ENCODE peak calls at places on chromosomes 11 and 22, in nine cellular contexts. One of them, this sample, is unnamed. For H3K9me3, the result is how much of the 10 kb centered on the place peaks cover.

GRCh38 chr11:119989422-119989821 is 148.5 kb downstream of the TRIM29 start:
- DNase-seq in cardiac muscle cell: no peak
- DNase-seq in aorta: no peak
- DNase-seq in fibroblast of lung: no peak
- DNase-seq in spleen: no peak
- DNase-seq in body of pancreas: no peak
- DNase-seq in mucosa of descending colon: no peak
- DNase-seq in BE2C: no peak
- DNase-seq in uterus: no peak
- DNase-seq in this sample: no peak

GRCh38 chr11:10401275-10401674 is 53.8 kb upstream of the AMPD3 start:
- DNase-seq in cardiac muscle cell: no peak
- DNase-seq in aorta: no peak
- DNase-seq in fibroblast of lung: no peak
- DNase-seq in spleen: no peak
- DNase-seq in body of pancreas: no peak
- DNase-seq in mucosa of descending colon: no peak
- DNase-seq in BE2C: no peak
- DNase-seq in uterus: no peak
- DNase-seq in this sample: no peak

GRCh38 chr22:29055192-29055830 is 6.3 kb downstream of the C22orf31 start:
- DNase-seq in cardiac muscle cell: no peak
- DNase-seq in aorta: no peak
- DNase-seq in fibroblast of lung: no peak
- DNase-seq in spleen: no peak
- DNase-seq in body of pancreas: no peak
- DNase-seq in mucosa of descending colon: no peak
- DNase-seq in BE2C: no peak
- DNase-seq in uterus: no peak
- DNase-seq in this sample: no peak

GRCh38 chr11:69245491-69246345 is 48.2 kb upstream of the MYEOV start:
- DNase-seq in cardiac muscle cell: no peak
- DNase-seq in aorta: no peak
- DNase-seq in fibroblast of lung: no peak
- DNase-seq in spleen: peak
- DNase-seq in body of pancreas: no peak
- DNase-seq in mucosa of descending colon: no peak
- DNase-seq in BE2C: no peak
- DNase-seq in uterus: no peak
- DNase-seq in this sample: no peak

GRCh38 chr11:48052183-48053040 is 72.1 kb downstream of the PTPRJ start:
- DNase-seq in cardiac muscle cell: peak
- DNase-seq in aorta: no peak
- DNase-seq in fibroblast of lung: peak
- DNase-seq in spleen: no peak
- DNase-seq in body of pancreas: peak
- DNase-seq in mucosa of descending colon: no peak
- DNase-seq in BE2C: no peak
- DNase-seq in uterus: no peak
- DNase-seq in this sample: no peak

GRCh38 chr11:10623797-10624761 is 55.6 kb upstream of the LYVE1 start:
- DNase-seq in cardiac muscle cell: peak
- DNase-seq in aorta: no peak
- DNase-seq in fibroblast of lung: peak
- DNase-seq in spleen: peak
- DNase-seq in body of pancreas: peak
- DNase-seq in mucosa of descending colon: peak
- DNase-seq in BE2C: peak
- DNase-seq in uterus: no peak
- DNase-seq in this sample: no peak

GRCh38 chr22:20919718-20920117 is 2.5 kb downstream of the CRKL start:
- DNase-seq in cardiac muscle cell: no peak
- DNase-seq in aorta: no peak
- DNase-seq in fibroblast of lung: no peak
- DNase-seq in spleen: no peak
- DNase-seq in body of pancreas: no peak
- DNase-seq in mucosa of descending colon: no peak
- DNase-seq in BE2C: no peak
- DNase-seq in uterus: no peak
- DNase-seq in this sample: no peak

GRCh38 chr11:95711162-95711944 is 78.2 kb downstream of the FAM76B start:
- DNase-seq in cardiac muscle cell: no peak
- DNase-seq in aorta: no peak
- DNase-seq in fibroblast of lung: peak
- DNase-seq in spleen: no peak
- DNase-seq in body of pancreas: no peak
- DNase-seq in mucosa of descending colon: no peak
- DNase-seq in BE2C: no peak
- DNase-seq in uterus: no peak
- DNase-seq in this sample: no peak

GRCh38 chr22:26589845-26590524 is at the start of gene TPST2:
- DNase-seq in cardiac muscle cell: peak
- DNase-seq in aorta: peak
- DNase-seq in fibroblast of lung: peak
- DNase-seq in spleen: peak
- DNase-seq in body of pancreas: peak
- DNase-seq in mucosa of descending colon: peak
- DNase-seq in BE2C: peak
- DNase-seq in uterus: peak
- DNase-seq in this sample: peak

GRCh38 chr11:64642876-64643257 is 51.8 kb downstream of the SLC22A12 start:
- DNase-seq in cardiac muscle cell: no peak
- DNase-seq in aorta: no peak
- DNase-seq in fibroblast of lung: no peak
- DNase-seq in spleen: no peak
- DNase-seq in body of pancreas: no peak
- DNase-seq in mucosa of descending colon: no peak
- DNase-seq in BE2C: no peak
- DNase-seq in uterus: no peak
- DNase-seq in this sample: no peak

GRCh38 chr11:62446091-62446490 is 27.3 kb downstream of the SCGB1A1 start:
- DNase-seq in cardiac muscle cell: no peak
- DNase-seq in aorta: peak
- DNase-seq in fibroblast of lung: no peak
- DNase-seq in spleen: no peak
- DNase-seq in body of pancreas: no peak
- DNase-seq in mucosa of descending colon: peak
- DNase-seq in BE2C: no peak
- DNase-seq in uterus: peak
- DNase-seq in this sample: no peak

GRCh38 chr11:15923169-15923568 is 433.2 kb downstream of the SOX6 start:
- DNase-seq in cardiac muscle cell: no peak
- DNase-seq in aorta: no peak
- DNase-seq in fibroblast of lung: no peak
- DNase-seq in spleen: no peak
- DNase-seq in body of pancreas: no peak
- DNase-seq in mucosa of descending colon: no peak
- DNase-seq in BE2C: no peak
- DNase-seq in uterus: no peak
- DNase-seq in this sample: no peak

GRCh38 chr11:27313157-27313821 is 49.7 kb downstream of the CCDC34 start:
- DNase-seq in cardiac muscle cell: no peak
- DNase-seq in aorta: no peak
- DNase-seq in fibroblast of lung: no peak
- DNase-seq in spleen: no peak
- DNase-seq in body of pancreas: no peak
- DNase-seq in mucosa of descending colon: no peak
- DNase-seq in BE2C: no peak
- DNase-seq in uterus: no peak
- DNase-seq in this sample: no peak

DNA sequence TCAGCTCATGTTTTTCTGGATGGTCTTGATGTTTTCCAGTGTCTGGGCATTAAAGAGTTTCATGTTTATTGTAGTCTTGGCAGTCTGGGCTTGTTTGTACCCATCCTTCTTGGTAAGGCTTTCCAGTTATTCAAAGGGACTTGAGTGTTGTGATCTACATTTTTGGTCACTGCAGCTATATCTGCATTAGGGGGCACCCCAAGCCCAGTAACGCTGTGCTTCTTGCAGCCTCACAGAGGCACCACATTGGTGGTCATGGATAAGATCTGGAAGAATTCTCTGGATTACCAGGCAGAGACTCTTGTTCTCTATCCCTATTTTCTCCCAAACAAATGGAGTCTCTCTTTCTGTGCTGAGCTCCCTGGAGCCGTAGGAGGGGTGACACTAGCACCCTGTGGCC is 451.5 kb upstream of the FAT3 start:
- DNase-seq in cardiac muscle cell: no peak
- DNase-seq in aorta: no peak
- DNase-seq in fibroblast of lung: peak
- DNase-seq in spleen: no peak
- DNase-seq in body of pancreas: no peak
- DNase-seq in mucosa of descending colon: no peak
- DNase-seq in BE2C: peak
- DNase-seq in uterus: no peak
- DNase-seq in this sample: no peak
- H3K9me3 ChIP-seq in cardiac muscle cell: under half
- H3K9me3 ChIP-seq in aorta: under half
- H3K9me3 ChIP-seq in fibroblast of lung: under half
- H3K9me3 ChIP-seq in spleen: under half
- H3K9me3 ChIP-seq in body of pancreas: under half
- H3K9me3 ChIP-seq in mucosa of descending colon: under half
- H3K9me3 ChIP-seq in BE2C: under half
- H3K9me3 ChIP-seq in uterus: under half
- H3K9me3 ChIP-seq in this sample: under half

GRCh38 chr22:49641770-49642313 is 185.8 kb downstream of the BRD1 start:
- DNase-seq in cardiac muscle cell: no peak
- DNase-seq in aorta: no peak
- DNase-seq in fibroblast of lung: no peak
- DNase-seq in spleen: no peak
- DNase-seq in body of pancreas: peak
- DNase-seq in mucosa of descending colon: no peak
- DNase-seq in BE2C: no peak
- DNase-seq in uterus: no peak
- DNase-seq in this sample: no peak

GRCh38 chr22:49638788-49639187 is 188.9 kb downstream of the BRD1 start:
- DNase-seq in cardiac muscle cell: no peak
- DNase-seq in aorta: no peak
- DNase-seq in fibroblast of lung: no peak
- DNase-seq in spleen: no peak
- DNase-seq in body of pancreas: no peak
- DNase-seq in mucosa of descending colon: no peak
- DNase-seq in BE2C: no peak
- DNase-seq in uterus: no peak
- DNase-seq in this sample: no peak

GRCh38 chr22:49639956-49640355 is 187.7 kb downstream of the BRD1 start:
- DNase-seq in cardiac muscle cell: no peak
- DNase-seq in aorta: no peak
- DNase-seq in fibroblast of lung: no peak
- DNase-seq in spleen: no peak
- DNase-seq in body of pancreas: no peak
- DNase-seq in mucosa of descending colon: no peak
- DNase-seq in BE2C: no peak
- DNase-seq in uterus: no peak
- DNase-seq in this sample: no peak

GRCh38 chr22:49642331-49642730 is 185.3 kb downstream of the BRD1 start:
- DNase-seq in cardiac muscle cell: no peak
- DNase-seq in aorta: no peak
- DNase-seq in fibroblast of lung: no peak
- DNase-seq in spleen: no peak
- DNase-seq in body of pancreas: peak
- DNase-seq in mucosa of descending colon: no peak
- DNase-seq in BE2C: no peak
- DNase-seq in uterus: no peak
- DNase-seq in this sample: no peak

DNA sequence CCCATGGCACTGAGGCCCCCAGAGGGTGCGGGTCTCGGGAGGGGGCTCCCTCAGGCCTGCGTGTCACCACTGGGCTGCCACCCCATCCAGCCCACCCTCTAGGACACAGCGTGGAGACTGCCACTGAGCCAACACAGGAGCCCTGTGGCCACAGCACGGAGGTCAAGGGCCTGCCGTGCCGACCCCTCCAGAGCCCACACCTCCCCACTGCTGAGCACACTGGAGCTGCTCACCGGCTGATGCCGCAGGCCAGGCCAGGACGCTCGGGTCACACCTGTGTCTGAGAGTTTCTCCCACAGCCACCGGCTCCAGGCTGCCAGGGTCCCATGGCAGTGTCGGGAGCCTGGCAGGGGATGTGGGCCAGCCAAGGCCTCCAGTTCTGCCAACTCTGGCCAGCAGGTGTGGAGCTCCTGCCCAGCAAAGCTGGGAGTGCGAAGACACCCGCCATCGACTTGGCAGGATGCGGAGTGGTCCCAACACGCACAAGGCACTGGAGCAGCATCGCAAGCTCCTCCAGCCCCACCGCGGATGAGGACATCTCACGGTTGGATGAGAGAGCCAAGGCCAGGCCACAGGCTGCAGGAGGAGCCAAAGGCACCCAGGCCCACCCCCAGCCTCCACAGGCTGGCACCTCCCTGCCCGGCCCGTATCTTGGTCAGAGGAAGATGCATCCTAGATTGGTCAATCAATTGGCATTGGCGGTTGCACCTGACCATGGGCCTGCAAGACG is 187.1 kb downstream of the BRD1 start:
- DNase-seq in cardiac muscle cell: no peak
- DNase-seq in aorta: no peak
- DNase-seq in fibroblast of lung: no peak
- DNase-seq in spleen: no peak
- DNase-seq in body of pancreas: no peak
- DNase-seq in mucosa of descending colon: no peak
- DNase-seq in BE2C: no peak
- DNase-seq in uterus: no peak
- DNase-seq in this sample: no peak
- H3K9me3 ChIP-seq in cardiac muscle cell: under half
- H3K9me3 ChIP-seq in aorta: under half
- H3K9me3 ChIP-seq in fibroblast of lung: under half
- H3K9me3 ChIP-seq in spleen: under half
- H3K9me3 ChIP-seq in body of pancreas: under half
- H3K9me3 ChIP-seq in mucosa of descending colon: under half
- H3K9me3 ChIP-seq in BE2C: under half
- H3K9me3 ChIP-seq in uterus: under half
- H3K9me3 ChIP-seq in this sample: under half

DNA sequence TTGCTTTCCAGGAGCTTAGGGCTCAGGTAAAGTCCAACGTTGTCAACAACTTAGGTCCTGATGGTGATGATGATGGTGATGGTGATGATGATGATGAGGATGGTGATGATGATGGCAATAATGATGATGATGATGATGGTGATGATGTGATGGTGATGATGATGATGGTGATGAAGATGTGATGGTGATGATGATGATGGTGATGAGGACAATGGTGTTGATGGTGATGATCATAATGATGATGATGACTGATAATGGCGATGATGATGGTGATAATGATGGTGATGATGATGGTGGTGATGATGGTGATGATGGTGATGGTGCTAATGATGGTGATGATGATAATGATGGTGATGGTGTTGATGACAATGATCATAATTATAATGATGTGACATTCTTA is 750.2 kb downstream of the TBC1D22A start:
- DNase-seq in cardiac muscle cell: no peak
- DNase-seq in aorta: no peak
- DNase-seq in fibroblast of lung: no peak
- DNase-seq in spleen: no peak
- DNase-seq in body of pancreas: no peak
- DNase-seq in mucosa of descending colon: no peak
- DNase-seq in BE2C: no peak
- DNase-seq in uterus: no peak
- DNase-seq in this sample: no peak
- H3K9me3 ChIP-seq in cardiac muscle cell: under half
- H3K9me3 ChIP-seq in aorta: under half
- H3K9me3 ChIP-seq in fibroblast of lung: under half
- H3K9me3 ChIP-seq in spleen: under half
- H3K9me3 ChIP-seq in body of pancreas: under half
- H3K9me3 ChIP-seq in mucosa of descending colon: under half
- H3K9me3 ChIP-seq in BE2C: under half
- H3K9me3 ChIP-seq in uterus: under half
- H3K9me3 ChIP-seq in this sample: under half

GRCh38 chr11:30230714-30231113 is at the start of gene FSHB:
- DNase-seq in cardiac muscle cell: no peak
- DNase-seq in aorta: no peak
- DNase-seq in fibroblast of lung: no peak
- DNase-seq in spleen: no peak
- DNase-seq in body of pancreas: no peak
- DNase-seq in mucosa of descending colon: no peak
- DNase-seq in BE2C: no peak
- DNase-seq in uterus: no peak
- DNase-seq in this sample: no peak
- H3K9me3 ChIP-seq in cardiac muscle cell: under half
- H3K9me3 ChIP-seq in aorta: under half
- H3K9me3 ChIP-seq in fibroblast of lung: under half
- H3K9me3 ChIP-seq in spleen: under half
- H3K9me3 ChIP-seq in body of pancreas: under half
- H3K9me3 ChIP-seq in mucosa of descending colon: under half
- H3K9me3 ChIP-seq in BE2C: under half
- H3K9me3 ChIP-seq in uterus: under half
- H3K9me3 ChIP-seq in this sample: under half

This sample was measured in CD8-positive, alpha-beta memory T cell.